ENCODE peak calls at places on chromosomes 12 and 14, in four cellular contexts. U, B, H and N are unnamed samples.

GRCh38 chr12:67501362-67501761 is 147.2 kb upstream of the DYRK2 start:
- DNase-seq in H (no peak), U (no peak), B (no peak), N (no peak)

GRCh38 chr14:68088463-68088862 is 268.9 kb downstream of the RAD51B start:
- DNase-seq in U (no peak), B (no peak), H (no peak), N (peak)

GRCh38 chr12:16282978-16283377 is 5.5 kb upstream of the SLC15A5 start:
- DNase-seq in B (no peak), U (no peak), H (no peak), N (no peak)

GRCh38 chr14:47490353-47490752 is 185.1 kb downstream of the MDGA2 start:
- DNase-seq in U (no peak), B (no peak), H (no peak), N (no peak)

GRCh38 chr14:97523936-97524335 is 726.8 kb downstream of the VRK1 start:
- DNase-seq in H (no peak), U (no peak), B (no peak), N (peak)

GRCh38 chr14:104361101-104361591 is 218.4 kb upstream of the C14orf180 start:
- DNase-seq in U (no peak), B (no peak), H (peak), N (no peak)

GRCh38 chr12:124413401-124413800 is 118.5 kb downstream of the RFLNA start:
- DNase-seq in U (no peak), H (no peak), B (peak), N (no peak)

GRCh38 chr12:89335452-89336244 is 16.7 kb downstream of the DUSP6 start:
- DNase-seq in B (no peak), H (no peak), U (no peak), N (no peak)

GRCh38 chr12:2958432-2959193 is 584 bp upstream of the TEAD4 start:
- DNase-seq in U (no peak), H (no peak), B (peak), N (peak)

GRCh38 chr14:64937176-64937820 is 5.2 kb downstream of the GPX2 start:
- DNase-seq in B (no peak), H (peak), U (no peak), N (no peak)

GRCh38 chr12:53867216-53868012 is 71.2 kb upstream of the HOXC13 start:
- DNase-seq in B (no peak), H (no peak), U (no peak), N (peak)

GRCh38 chr12:24595652-24596235 is 353.2 kb downstream of the BCAT1 start:
- DNase-seq in B (no peak), H (no peak), U (no peak), N (no peak)

GRCh38 chr12:128644664-128645296 is 179.0 kb downstream of the SLC15A4 start:
- DNase-seq in B (no peak), U (no peak), H (no peak), N (peak)

GRCh38 chr12:16473610-16474326 is 126.3 kb downstream of the MGST1 start:
- DNase-seq in U (no peak), H (no peak), B (no peak), N (no peak)

GRCh38 chr12:62816624-62817023 is 118.3 kb downstream of the PPM1H start:
- DNase-seq in H (no peak), U (no peak), B (no peak), N (no peak)

GRCh38 chr12:75135021-75135420 is 74.6 kb downstream of the KCNC2 start:
- DNase-seq in H (no peak), B (no peak), U (no peak), N (no peak)

GRCh38 chr12:47534695-47535094 is 171.1 kb downstream of the RPAP3 start:
- DNase-seq in H (no peak), B (no peak), U (no peak), N (no peak)

GRCh38 chr12:13436696-13437391 is 240.3 kb downstream of the EMP1 start:
- DNase-seq in U (no peak), B (no peak), H (no peak), N (no peak)

GRCh38 chr12:52310622-52311281 is 10.4 kb downstream of the KRT83 start:
- DNase-seq in H (peak), U (no peak), B (no peak), N (peak)

GRCh38 chr14:22900088-22900799 is 17.2 kb downstream of the REM2 start:
- DNase-seq in B (no peak), H (no peak), U (no peak), N (no peak)

GRCh38 chr12:132955094-132955932 is 793 bp downstream of the ZNF605 start:
- DNase-seq in B (peak), U (no peak), H (no peak), N (peak)
- TF ChIP-seq POLR2A in B (no peak), U (no peak), H (no peak), N (no peak)

DNA sequence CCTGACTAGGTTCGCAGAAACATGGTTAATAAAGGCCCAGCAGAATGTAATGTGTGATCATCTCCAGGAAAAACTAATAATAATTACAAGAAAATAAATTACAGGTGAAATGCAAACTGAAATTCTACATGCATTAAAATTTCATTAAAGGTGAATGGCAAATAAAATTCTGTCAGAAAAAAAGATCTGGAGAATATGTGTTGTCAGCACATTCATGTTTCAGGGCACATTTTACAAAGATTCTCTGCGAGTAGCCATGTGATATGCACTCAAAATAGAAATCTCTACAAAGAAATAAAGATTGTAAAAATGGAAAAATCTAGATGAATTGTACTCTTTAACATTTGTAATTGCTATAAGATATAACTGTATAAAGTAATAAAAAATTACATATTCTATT is 765.2 kb downstream of the TMEM121 start:
- DNase-seq in U (no peak), H (no peak), B (no peak), N (no peak)
- TF ChIP-seq POLR2A in U (no peak), H (no peak), B (no peak), N (no peak)

GRCh38 chr14:59032821-59033220 is 155.6 kb upstream of the DAAM1 start:
- DNase-seq in H (no peak), U (no peak), B (no peak), N (no peak)

GRCh38 chr14:59026086-59026485 is 162.4 kb upstream of the DAAM1 start:
- DNase-seq in B (no peak), U (no peak), H (no peak), N (no peak)

GRCh38 chr14:59028476-59029202 is 159.8 kb upstream of the DAAM1 start:
- DNase-seq in B (peak), U (no peak), H (peak), N (peak)
- TF ChIP-seq POLR2A in B (no peak), U (no peak), H (no peak), N (no peak)

DNA sequence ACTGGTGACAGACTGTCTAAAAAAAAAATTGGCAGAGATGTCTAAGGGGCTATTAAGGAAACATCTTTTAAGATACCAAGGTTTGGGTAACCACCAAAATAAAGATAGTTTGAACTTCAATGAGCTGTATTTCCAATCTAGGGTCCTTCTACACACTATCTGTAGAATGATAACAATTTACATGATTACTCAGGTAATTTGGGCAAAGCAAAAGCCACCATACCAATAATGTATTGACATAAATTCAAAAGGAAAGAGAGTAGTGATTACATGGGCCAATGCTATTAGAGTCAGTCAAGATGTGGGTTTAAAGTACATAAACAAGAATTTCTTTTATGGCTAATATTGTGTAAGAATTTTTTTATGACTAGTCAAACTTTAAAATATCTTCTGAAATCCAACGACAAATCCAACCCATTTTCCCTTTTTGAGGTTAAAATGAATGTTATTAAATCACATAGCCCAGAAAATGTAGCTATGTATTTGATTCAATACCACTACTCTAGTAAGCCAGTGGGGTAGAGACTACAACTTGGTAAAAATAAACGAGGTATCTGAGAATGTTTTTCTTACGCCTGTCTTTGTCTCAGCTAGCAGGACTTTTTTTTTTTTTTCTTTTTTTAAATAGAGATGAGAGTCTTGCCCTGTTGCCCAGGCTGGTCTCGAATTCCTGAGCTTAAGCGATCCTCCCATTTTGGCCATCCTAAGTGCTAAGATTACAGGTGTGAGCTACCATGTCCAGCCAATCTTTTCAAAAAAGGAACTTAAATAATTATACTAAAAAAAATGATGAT is 10.4 kb downstream of the PNN start:
- DNase-seq in H (no peak), U (no peak), B (no peak), N (no peak)
- TF ChIP-seq POLR2A in H (no peak), U (no peak), B (no peak), N (no peak)

GRCh38 chr12:103844296-103844695 is 3.3 kb upstream of the NT5DC3 start:
- DNase-seq in U (no peak), B (no peak), H (no peak), N (no peak)

GRCh38 chr12:103840399-103840880 is 594 bp downstream of the NT5DC3 start:
- DNase-seq in B (peak), U (no peak), H (no peak), N (no peak)

GRCh38 chr12:103840881-103841689 is at the start of gene NT5DC3:
- DNase-seq in H (peak), B (peak), U (no peak), N (peak)

GRCh38 chr12:103839893-103840292 is 1.1 kb downstream of the NT5DC3 start:
- DNase-seq in U (no peak), H (no peak), B (no peak), N (no peak)

GRCh38 chr12:103841690-103842584 is 903 bp upstream of the NT5DC3 start:
- DNase-seq in U (no peak), B (peak), H (peak), N (peak)
- TF ChIP-seq POLR2A in U (no peak), B (no peak), H (no peak), N (peak)